ENCODE peak calls at places on chromosomes 12 and 14, in five cellular contexts. U is IMR-90, N is stomach, I is transverse colon, F is ovary. J is an unnamed sample.

GRCh38 chr14:101235042-101235871 is 326.0 kb upstream of the DIO3 start:
- DNase-seq in U (peak), N (peak), I (peak), F (no peak), J (peak)

GRCh38 chr12:46383654-46384450 is 11.3 kb upstream of the SLC38A2 start:
- DNase-seq in U (peak), N (peak), I (peak), F (peak), J (peak)

GRCh38 chr12:68611094-68611818 is 557 bp downstream of the RAP1B start:
- DNase-seq in U (peak), N (peak), I (peak), F (peak), J (peak)

GRCh38 chr12:92295523-92295922 is 149.9 kb upstream of the BTG1 start:
- DNase-seq in U (peak), N (no peak), I (no peak), F (no peak), J (no peak)

GRCh38 chr12:105562727-105563072 is 232.2 kb downstream of the C12orf75 start:
- DNase-seq in U (no peak), N (peak), I (peak), F (no peak), J (no peak)

GRCh38 chr12:14913381-14913781 is 25.0 kb downstream of the ERP27 start:
- DNase-seq in U (no peak), N (peak), I (peak), F (no peak), J (no peak)

GRCh38 chr12:71024281-71024680 is 103.7 kb upstream of the PTPRR start:
- DNase-seq in U (no peak), N (no peak), I (no peak), F (no peak), J (no peak)

GRCh38 chr12:116990971-116991966 is 80.5 kb downstream of the FBXW8 start:
- DNase-seq in U (peak), N (no peak), I (no peak), F (no peak), J (no peak)

GRCh38 chr12:56781726-56782125 is 18.6 kb downstream of the HSD17B6 start:
- DNase-seq in U (no peak), N (no peak), I (no peak), F (no peak), J (no peak)

GRCh38 chr12:116397148-116397547 is 119.7 kb upstream of the MED13L start:
- DNase-seq in U (peak), N (no peak), I (no peak), F (no peak), J (no peak)

GRCh38 chr14:99280041-99280731 is 8.2 kb upstream of the BCL11B start:
- DNase-seq in U (no peak), N (no peak), I (no peak), F (no peak), J (no peak)

GRCh38 chr12:21831671-21832357 is 57.3 kb upstream of the KCNJ8 start:
- DNase-seq in U (peak), N (no peak), I (peak), F (peak), J (no peak)

GRCh38 chr12:105444809-105445102 is 114.3 kb downstream of the C12orf75 start:
- DNase-seq in U (peak), N (no peak), I (no peak), F (no peak), J (no peak)

GRCh38 chr12:97017213-97017612 is 110.2 kb downstream of the NEDD1 start:
- DNase-seq in U (no peak), N (no peak), I (no peak), F (no peak), J (no peak)

GRCh38 chr12:6114476-6114870 is 10.0 kb downstream of the VWF start:
- DNase-seq in U (no peak), N (no peak), I (no peak), F (no peak), J (no peak)

GRCh38 chr12:6118891-6119568 is 5.4 kb downstream of the VWF start:
- DNase-seq in U (no peak), N (no peak), I (no peak), F (no peak), J (no peak)

GRCh38 chr12:6115389-6115788 is 9.1 kb downstream of the VWF start:
- DNase-seq in U (peak), N (no peak), I (no peak), F (no peak), J (no peak)

GRCh38 chr12:6113691-6114475 is 10.6 kb downstream of the VWF start:
- DNase-seq in U (no peak), N (no peak), I (no peak), F (no peak), J (peak)

GRCh38 chr12:6116481-6117021 is 7.9 kb downstream of the VWF start:
- DNase-seq in U (peak), N (no peak), I (no peak), F (no peak), J (peak)
- TF ChIP-seq POLR2A in U (no peak), N (no peak), I (no peak), F (no peak), J (no peak)

GRCh38 chr12:49264466-49264872 is 413 bp upstream of the TUBA1C start:
- DNase-seq in U (no peak), N (peak), I (no peak), F (no peak), J (no peak)
- TF ChIP-seq POLR2A in U (no peak), N (no peak), I (no peak), F (no peak), J (no peak)

GRCh38 chr12:112325648-112326207 is 56.5 kb downstream of the HECTD4 start:
- DNase-seq in U (no peak), N (no peak), I (no peak), F (no peak), J (no peak)

GRCh38 chr12:112321277-112321676 is 61.0 kb downstream of the HECTD4 start:
- DNase-seq in U (no peak), N (no peak), I (no peak), F (no peak), J (no peak)

GRCh38 chr12:112325157-112325556 is 57.1 kb downstream of the HECTD4 start:
- DNase-seq in U (no peak), N (no peak), I (no peak), F (no peak), J (no peak)

GRCh38 chr12:112319395-112319794 is 62.8 kb downstream of the HECTD4 start:
- DNase-seq in U (no peak), N (no peak), I (no peak), F (no peak), J (no peak)

DNA sequence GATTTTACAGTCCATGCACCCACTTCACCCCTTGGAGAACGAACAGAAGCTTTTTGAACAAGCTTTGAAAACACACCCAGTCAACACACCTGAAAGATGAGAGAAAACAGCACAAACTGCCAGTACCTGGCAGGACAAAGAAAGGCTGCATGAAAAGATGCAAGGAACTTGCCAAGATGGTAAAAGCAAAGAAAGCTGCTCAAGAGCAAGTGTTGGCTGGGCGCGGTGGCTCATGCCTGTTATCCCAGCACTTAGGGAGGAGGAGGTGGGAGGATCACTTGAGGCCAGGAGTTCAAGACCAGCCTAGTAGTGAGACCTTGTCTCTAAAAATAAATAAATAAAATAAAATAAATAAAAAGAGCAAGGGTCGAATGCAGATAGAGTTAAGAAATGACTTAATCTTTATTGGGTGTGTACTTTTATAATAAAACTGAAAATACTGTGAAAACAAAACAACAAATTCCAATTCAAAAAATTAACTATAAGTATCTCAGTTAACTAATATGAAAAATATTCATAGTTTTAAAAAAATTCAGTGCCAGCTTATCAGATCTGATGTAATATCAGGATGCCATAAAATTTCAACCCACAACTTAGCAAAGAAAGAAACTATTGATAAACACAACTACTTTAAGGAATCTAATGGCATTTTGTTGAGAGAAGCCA is 59.2 kb downstream of the HECTD4 start:
- DNase-seq in U (no peak), N (no peak), I (no peak), F (no peak), J (no peak)
- TF ChIP-seq POLR2A in U (no peak), N (no peak), I (no peak), F (no peak), J (no peak)

DNA sequence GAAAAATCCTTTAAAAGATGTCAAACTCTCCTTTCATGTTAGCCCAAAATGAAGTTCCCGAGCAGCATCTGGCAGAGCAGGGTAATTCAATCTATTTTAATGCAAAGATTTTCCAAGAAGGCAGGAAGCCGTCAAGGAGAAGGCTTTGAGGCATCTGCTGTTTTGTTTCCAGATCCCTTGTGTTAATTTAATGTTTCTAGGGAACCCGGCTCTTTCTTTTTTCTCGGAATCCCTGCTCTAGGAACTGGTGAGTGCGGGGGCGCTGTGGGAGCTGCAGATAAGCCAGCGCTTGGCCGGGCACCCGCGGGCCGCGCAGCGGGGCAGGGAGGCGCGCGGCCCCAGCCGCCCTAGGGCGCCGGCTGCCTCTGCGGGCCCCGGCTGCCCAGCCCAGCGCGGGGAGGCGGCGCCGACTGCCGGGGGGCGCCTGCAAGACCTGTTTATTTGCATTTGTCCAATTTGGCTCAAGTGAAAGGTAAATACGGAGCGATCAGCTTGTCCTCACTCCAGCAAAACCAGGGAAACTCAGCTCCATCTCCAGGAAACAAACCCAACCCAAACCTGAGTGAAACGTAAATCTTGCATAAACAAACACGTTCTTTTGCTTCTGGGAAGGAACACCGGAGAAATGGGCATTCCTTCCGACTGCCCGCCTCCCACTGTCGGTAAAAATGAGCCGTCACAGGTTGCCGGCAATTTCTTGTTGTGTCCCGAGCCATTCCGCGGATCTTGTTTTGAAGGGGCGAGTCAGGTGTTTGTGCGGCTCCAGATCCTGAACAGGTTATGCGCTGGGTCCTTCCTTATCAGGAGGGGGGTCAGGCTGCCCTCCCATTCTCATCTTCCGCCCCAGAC is 65.1 kb downstream of the CRADD start:
- DNase-seq in U (peak), N (peak), I (peak), F (peak), J (peak)
- TF ChIP-seq POLR2A in U (peak), N (no peak), I (no peak), F (no peak), J (no peak)

DNA sequence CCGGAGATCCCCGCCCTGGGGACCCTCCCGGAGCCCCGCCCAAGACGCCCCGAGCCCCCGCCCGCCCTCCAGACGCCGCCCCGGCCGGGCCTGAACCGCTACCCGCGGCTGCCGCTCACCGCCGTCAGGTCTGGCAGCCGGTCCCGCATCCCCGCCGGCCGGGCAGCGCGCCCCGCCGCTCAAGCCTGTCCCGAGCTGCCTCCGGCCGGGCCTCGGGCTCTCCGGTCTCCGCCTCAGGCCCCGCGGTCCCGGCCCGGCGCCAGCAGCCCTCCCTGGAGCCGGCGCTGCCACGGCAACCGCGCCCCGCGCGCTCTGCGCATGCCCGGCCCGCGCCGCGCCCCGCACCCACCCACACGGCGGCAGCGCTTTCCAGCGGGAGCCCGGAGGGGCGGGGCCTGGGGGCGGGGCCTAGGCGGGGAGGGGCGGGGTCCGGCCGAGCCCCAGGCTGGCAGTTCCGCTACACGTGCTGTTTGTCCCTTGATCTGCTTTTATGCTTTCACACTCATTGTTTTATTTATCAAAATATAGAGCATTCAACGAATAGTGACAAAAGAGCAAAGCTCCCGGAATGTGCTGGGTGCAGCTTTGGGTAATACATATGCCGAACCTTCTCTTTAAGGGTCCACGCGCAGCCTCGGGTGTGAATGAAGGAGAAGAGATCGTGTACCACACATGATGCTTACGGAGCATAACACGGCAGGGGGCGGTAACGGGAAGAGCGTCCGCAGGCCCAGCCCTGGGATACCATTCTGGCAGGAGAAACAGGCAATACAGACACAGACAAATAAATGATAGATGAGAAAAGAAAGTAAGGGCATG is at the start of gene STX2:
- DNase-seq in U (peak), N (peak), I (peak), F (peak), J (peak)
- TF ChIP-seq POLR2A in U (no peak), N (no peak), I (no peak), F (no peak), J (peak)

GRCh38 chr12:124388038-124388676 is 93.3 kb downstream of the RFLNA start:
- DNase-seq in U (no peak), N (no peak), I (no peak), F (peak), J (no peak)

GRCh38 chr12:124386661-124387509 is 92.0 kb downstream of the RFLNA start:
- DNase-seq in U (no peak), N (no peak), I (no peak), F (no peak), J (peak)

GRCh38 chr12:124388679-124389536 is 94.0 kb downstream of the RFLNA start:
- DNase-seq in U (peak), N (peak), I (peak), F (peak), J (peak)

GRCh38 chr12:124386059-124386458 is 91.2 kb downstream of the RFLNA start:
- DNase-seq in U (no peak), N (no peak), I (no peak), F (peak), J (no peak)

GRCh38 chr12:124387510-124387855 is 92.6 kb downstream of the RFLNA start:
- DNase-seq in U (no peak), N (peak), I (no peak), F (peak), J (peak)
- TF ChIP-seq POLR2A in U (no peak), N (no peak), I (no peak), F (no peak), J (peak)

DNA sequence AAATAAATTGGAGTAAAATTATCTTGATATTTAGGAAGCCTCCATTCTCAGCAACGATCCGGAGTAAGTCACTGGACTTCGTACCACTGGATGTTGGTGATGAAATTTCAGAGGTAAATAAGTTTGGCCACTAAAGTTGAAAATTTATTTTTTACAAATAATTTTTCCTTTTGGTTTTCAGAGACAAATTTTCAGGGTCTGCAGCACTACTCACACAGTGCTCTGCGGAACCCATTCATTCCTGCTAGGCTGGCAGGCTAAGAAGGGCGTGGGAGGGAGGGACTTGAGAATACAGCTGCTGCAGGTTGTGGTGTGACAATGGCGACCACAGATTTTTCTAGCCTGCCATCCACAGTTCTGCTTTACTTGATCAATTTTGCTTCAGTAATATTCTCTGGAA is 1.4 kb upstream of the TUBA1A start:
- DNase-seq in U (no peak), N (no peak), I (no peak), F (peak), J (peak)
- TF ChIP-seq POLR2A in U (no peak), N (no peak), I (no peak), F (no peak), J (no peak)

GRCh38 chr14:68792830-68793733 is at the start of gene ZFP36L1:
- DNase-seq in U (peak), N (peak), I (peak), F (peak), J (peak)

GRCh38 chr14:68792022-68792829 is 641 bp downstream of the ZFP36L1 start:
- DNase-seq in U (no peak), N (peak), I (no peak), F (peak), J (peak)

GRCh38 chr14:68794856-68795601 is 2.2 kb upstream of the ZFP36L1 start:
- DNase-seq in U (peak), N (peak), I (peak), F (peak), J (peak)

GRCh38 chr14:68794130-68794855 is 1.4 kb upstream of the ZFP36L1 start:
- DNase-seq in U (peak), N (peak), I (peak), F (peak), J (peak)

GRCh38 chr14:68793734-68794129 is 865 bp upstream of the ZFP36L1 start:
- DNase-seq in U (no peak), N (no peak), I (no peak), F (peak), J (no peak)
- TF ChIP-seq POLR2A in U (peak), N (no peak), I (no peak), F (no peak), J (no peak)

J was measured in adrenal gland.